ENCODE peak calls at places on chromosomes 6 and 20, in nine cellular contexts. P is activated naive CD4-positive, alpha-beta T cell; J is ELF-1; G is tibial artery; X is upper lobe of left lung; M is fibroblast of lung; O is PC-9; W is stimulated activated CD4-positive, alpha-beta T cell treated with anti-CD3 and anti-CD28 coated beads, Interleukin-2, amount 100 ng/mL, for 48 hours; T is NCI-H510A treated with DMSO at 0.1 percent for 48 hours. Z is an unnamed sample.

GRCh38 chr6:38805127-38805655 is 90.1 kb downstream of the DNAH8 start:
- DNase-seq in P (no peak), J (no peak), G (no peak), X (no peak), M (no peak), O (no peak), W (no peak), T (no peak), Z (no peak)

GRCh38 chr6:55918639-55919038 is 43.2 kb upstream of the BMP5 start:
- DNase-seq in P (no peak), J (no peak), G (no peak), X (no peak), M (peak; percentile 77), O (no peak), W (no peak), T (no peak), Z (no peak)

GRCh38 chr6:148653138-148653776 is 93.6 kb upstream of the UST start:
- DNase-seq in P (no peak), J (no peak), G (no peak), X (no peak), M (peak; percentile 3), O (no peak), W (no peak), T (no peak), Z (no peak)

GRCh38 chr20:48407710-48408109 is 420.1 kb downstream of the PREX1 start:
- DNase-seq in P (no peak), J (no peak), G (no peak), X (no peak), M (no peak), O (no peak), W (no peak), T (no peak), Z (no peak)

GRCh38 chr6:143405381-143406154 is 44.9 kb downstream of the ADAT2 start:
- DNase-seq in P (no peak), J (no peak), G (no peak), X (no peak), M (peak; percentile 95), O (peak; percentile 43), W (no peak), T (no peak), Z (no peak)

GRCh38 chr6:165662671-165663282 is at the start of gene PDE10A:
- DNase-seq in P (no peak), J (peak; percentile 49), G (peak; percentile 74), X (peak; percentile 86), M (peak; percentile 19), O (no peak), W (no peak), T (no peak), Z (no peak)

GRCh38 chr6:2731281-2731909 is 19.3 kb downstream of the MYLK4 start:
- DNase-seq in P (no peak), J (peak; percentile 30), G (no peak), X (no peak), M (peak; percentile 64), O (peak; percentile 35), W (no peak), T (no peak), Z (no peak)

GRCh38 chr6:117615981-117616961 is 14.0 kb upstream of the GOPC start:
- DNase-seq in P (no peak), J (peak; percentile 89), G (no peak), X (no peak), M (peak; percentile 96), O (peak; percentile 46), W (no peak), T (no peak), Z (no peak)

GRCh38 chr20:24634855-24635254 is 165.4 kb downstream of the SYNDIG1 start:
- DNase-seq in P (no peak), J (peak; percentile 82), G (no peak), X (peak; percentile 63), M (peak; percentile 90), O (peak; percentile 71), W (no peak), T (no peak), Z (no peak)

GRCh38 chr6:3500262-3501001 is 43.6 kb upstream of the SLC22A23 start:
- DNase-seq in P (no peak), J (no peak), G (no peak), X (no peak), M (peak; percentile 87), O (peak; percentile 93), W (no peak), T (no peak), Z (no peak)

GRCh38 chr6:18155273-18155863 is at the start of gene KDM1B:
- DNase-seq in P (peak; percentile 96), J (peak; percentile 98), G (peak; percentile 99), X (no peak), M (peak; percentile 97), O (peak; percentile 88), W (peak; percentile 96), T (peak; percentile 93), Z (peak; percentile 98)

GRCh38 chr20:50120935-50121693 is 8.2 kb upstream of the UBE2V1 start:
- DNase-seq in P (peak; percentile 9), J (peak; percentile 66), G (peak; percentile 78), X (no peak), M (peak; percentile 41), O (peak; percentile 66), W (peak; percentile 42), T (peak; percentile 72), Z (peak; percentile 47)

GRCh38 chr6:163170294-163170883 is 244.1 kb upstream of the QKI start:
- DNase-seq in P (no peak), J (peak; percentile 46), G (no peak), X (no peak), M (no peak), O (no peak), W (peak; percentile 25), T (no peak), Z (no peak)

GRCh38 chr6:118625833-118626232 is 25.6 kb downstream of the CEP85L start:
- DNase-seq in P (no peak), J (no peak), G (no peak), X (no peak), M (no peak), O (no peak), W (no peak), T (no peak), Z (no peak)

GRCh38 chr6:65570340-65570739 is 136.7 kb downstream of the EYS start:
- DNase-seq in P (no peak), J (no peak), G (no peak), X (no peak), M (no peak), O (no peak), W (no peak), T (no peak), Z (no peak)

GRCh38 chr6:45533394-45533793 is 155.7 kb upstream of the SUPT3H start:
- DNase-seq in P (no peak), J (no peak), G (no peak), X (no peak), M (no peak), O (no peak), W (no peak), T (no peak), Z (no peak)

GRCh38 chr6:169776379-169776778 is 25.0 kb downstream of the ERMARD start:
- DNase-seq in P (no peak), J (no peak), G (peak; percentile 48), X (no peak), M (no peak), O (no peak), W (no peak), T (no peak), Z (no peak)

GRCh38 chr6:170448745-170449144 is 104.4 kb downstream of the PSMB1 start:
- DNase-seq in P (no peak), J (no peak), G (no peak), X (no peak), M (no peak), O (no peak), W (no peak), T (no peak), Z (no peak)

GRCh38 chr6:26521485-26522391 is 16.4 kb upstream of the HMGN4 start:
- DNase-seq in P (peak; percentile 27), J (peak; percentile 93), G (peak; percentile 89), X (peak; percentile 96), M (peak; percentile 77), O (peak; percentile 63), W (peak; percentile 65), T (peak; percentile 82), Z (peak; percentile 38)

GRCh38 chr6:170173416-170173990 is 117.4 kb downstream of the DLL1 start:
- DNase-seq in P (no peak), J (peak; percentile 2), G (peak; percentile 43), X (no peak), M (no peak), O (no peak), W (no peak), T (no peak), Z (no peak)

GRCh38 chr6:42249279-42249678 is 31.6 kb upstream of the MRPS10 start:
- DNase-seq in P (no peak), J (no peak), G (no peak), X (no peak), M (no peak), O (no peak), W (no peak), T (no peak), Z (no peak)

GRCh38 chr20:47573586-47573985 is 71.9 kb downstream of the NCOA3 start:
- DNase-seq in P (no peak), J (no peak), G (no peak), X (no peak), M (no peak), O (no peak), W (no peak), T (no peak), Z (no peak)

GRCh38 chr6:14217728-14218637 is 100.4 kb downstream of the CD83 start:
- DNase-seq in P (no peak), J (no peak), G (no peak), X (no peak), M (no peak), O (no peak), W (no peak), T (peak; percentile 59), Z (no peak)

GRCh38 chr6:79713701-79714322 is 82.7 kb downstream of the SH3BGRL2 start:
- DNase-seq in P (no peak), J (peak; percentile 13), G (no peak), X (no peak), M (peak; percentile 29), O (no peak), W (peak; percentile 19), T (peak; percentile 29), Z (peak; percentile 10)